ENCODE peak calls at places on chromosomes 5 and 9, in seven cellular contexts. Q is AG10803; O is NCI-H69; N is SW 1271; X is glomerular endothelial cell; A is nephron progenitor cell; I is activated T-helper 1 cell treated with anti-CD3 and anti-CD28 coated beads, Interleukin-2, amount 50 U/mL, for 16 hours. M is an unnamed sample.

GRCh38 chr9:25260056-25260455 is 418.2 kb downstream of the TUSC1 start:
- DNase-seq in Q (no peak), A (no peak), O (no peak), I (no peak), N (no peak), X (no peak), M (no peak)

GRCh38 chr9:38286357-38286756 is 106.1 kb upstream of the ALDH1B1 start:
- DNase-seq in A (no peak), Q (no peak), O (no peak), N (no peak), I (no peak), X (no peak), M (no peak)

GRCh38 chr9:124513374-124513994 is 6.3 kb upstream of the NR5A1 start:
- DNase-seq in Q (no peak), N (no peak), O (peak; percentile 69), A (no peak), I (no peak), X (no peak), M (no peak)

GRCh38 chr5:100828071-100828689 is 74.9 kb downstream of the ST8SIA4 start:
- DNase-seq in X (no peak), Q (no peak), A (no peak), I (no peak), O (no peak), N (no peak), M (no peak)

GRCh38 chr9:108761530-108762347 is 94.0 kb downstream of the ACTL7B start:
- DNase-seq in O (peak; percentile 81), Q (peak; percentile 56), I (no peak), N (no peak), X (peak; percentile 9), A (peak; percentile 66), M (no peak)

GRCh38 chr9:138096192-138096845 is 218.7 kb downstream of the CACNA1B start:
- DNase-seq in O (no peak), A (no peak), N (no peak), X (no peak), I (no peak), Q (no peak), M (no peak)

GRCh38 chr5:74326571-74327338 is 313.8 kb downstream of the ENC1 start:
- DNase-seq in X (peak; percentile 56), I (no peak), O (peak; percentile 88), N (peak; percentile 81), A (no peak), Q (peak; percentile 90), M (peak; percentile 73)

GRCh38 chr5:90645024-90645610 is 86.5 kb downstream of the ADGRV1 start:
- DNase-seq in I (no peak), Q (no peak), N (no peak), O (no peak), X (no peak), A (peak; percentile 31), M (no peak)

GRCh38 chr5:172540099-172540870 is 86.0 kb upstream of the SH3PXD2B start:
- DNase-seq in Q (no peak), A (no peak), N (no peak), O (no peak), I (no peak), X (no peak), M (no peak)

GRCh38 chr5:124721336-124721735 is 25.1 kb downstream of the ZNF608 start:
- DNase-seq in I (no peak), X (no peak), A (no peak), Q (no peak), O (peak; percentile 81), N (no peak), M (no peak)

GRCh38 chr9:69719368-69719767 is 40.4 kb downstream of the PTAR1 start:
- DNase-seq in A (no peak), O (no peak), I (no peak), Q (no peak), N (no peak), X (no peak), M (no peak)

GRCh38 chr5:51881901-51882300 is 498.7 kb downstream of the ISL1 start:
- DNase-seq in N (no peak), O (no peak), I (no peak), X (no peak), Q (no peak), A (no peak), M (no peak)

GRCh38 chr5:174501461-174502069 is 222.8 kb upstream of the MSX2 start:
- DNase-seq in A (no peak), I (no peak), N (no peak), Q (peak; percentile 37), X (no peak), O (no peak), M (no peak)

GRCh38 chr9:128448746-128449145 is 7.1 kb upstream of the ODF2 start:
- DNase-seq in O (no peak), I (no peak), Q (no peak), X (no peak), A (no peak), N (no peak), M (no peak)

M was measured in SK-N-MC.